ENCODE peak calls at places on chromosomes 2 and 18, in five cellular contexts. One of them, this sample, is unnamed. For H3K4me1, the result is how much of the 10 kb centered on the place peaks cover.

GRCh38 chr2:213664817-213665216 is 380.6 kb downstream of the SPAG16 start:
- DNase-seq in HepG2: no peak
- DNase-seq in H1: no peak
- DNase-seq in upper lobe of left lung: no peak
- DNase-seq in suprapubic skin: no peak
- DNase-seq in this sample: no peak

GRCh38 chr2:226063704-226064390 is 664.3 kb downstream of the NYAP2 start:
- DNase-seq in H1: no peak
- DNase-seq in upper lobe of left lung: no peak
- DNase-seq in suprapubic skin: no peak
- DNase-seq in HepG2: no peak
- DNase-seq in this sample: no peak

GRCh38 chr2:11777066-11777782 is 30.8 kb downstream of the LPIN1 start:
- DNase-seq in HepG2: no peak
- DNase-seq in H1: no peak
- DNase-seq in upper lobe of left lung: no peak
- DNase-seq in suprapubic skin: no peak
- DNase-seq in this sample: no peak

GRCh38 chr2:157223624-157224205 is 33.8 kb upstream of the GALNT5 start:
- DNase-seq in upper lobe of left lung: no peak
- DNase-seq in HepG2: no peak
- DNase-seq in suprapubic skin: no peak
- DNase-seq in H1: no peak
- DNase-seq in this sample: no peak

GRCh38 chr2:101972621-101973434 is 18.9 kb upstream of the IL1R2 start:
- DNase-seq in HepG2: no peak
- DNase-seq in H1: no peak
- DNase-seq in suprapubic skin: no peak
- DNase-seq in upper lobe of left lung: no peak
- DNase-seq in this sample: no peak

GRCh38 chr2:184611221-184612085 is 13.1 kb downstream of the ZNF804A start:
- DNase-seq in HepG2: no peak
- DNase-seq in suprapubic skin: no peak
- DNase-seq in H1: no peak
- DNase-seq in upper lobe of left lung: no peak
- DNase-seq in this sample: no peak

GRCh38 chr18:44898536-44898935 is 217.8 kb downstream of the SETBP1 start:
- DNase-seq in suprapubic skin: no peak
- DNase-seq in H1: no peak
- DNase-seq in upper lobe of left lung: no peak
- DNase-seq in HepG2: no peak
- DNase-seq in this sample: no peak

GRCh38 chr18:42274488-42275137 is 319.6 kb downstream of the PIK3C3 start:
- DNase-seq in suprapubic skin: no peak
- DNase-seq in upper lobe of left lung: no peak
- DNase-seq in HepG2: peak
- DNase-seq in H1: no peak
- DNase-seq in this sample: no peak

GRCh38 chr18:38006541-38006940 is 440.9 kb upstream of the CELF4 start:
- DNase-seq in suprapubic skin: no peak
- DNase-seq in HepG2: no peak
- DNase-seq in upper lobe of left lung: no peak
- DNase-seq in H1: no peak
- DNase-seq in this sample: no peak

GRCh38 chr2:219469186-219469724 is 29.4 kb upstream of the GMPPA start:
- DNase-seq in upper lobe of left lung: no peak
- DNase-seq in H1: no peak
- DNase-seq in suprapubic skin: no peak
- DNase-seq in HepG2: peak
- DNase-seq in this sample: no peak

GRCh38 chr2:172102858-172103359 is at the start of gene DLX2:
- DNase-seq in H1: peak
- DNase-seq in suprapubic skin: no peak
- DNase-seq in upper lobe of left lung: peak
- DNase-seq in HepG2: peak
- DNase-seq in this sample: peak

GRCh38 chr2:68907232-68907922 is 36.2 kb upstream of the BMP10 start:
- DNase-seq in suprapubic skin: no peak
- DNase-seq in HepG2: no peak
- DNase-seq in upper lobe of left lung: no peak
- DNase-seq in H1: no peak
- DNase-seq in this sample: no peak

GRCh38 chr2:226607379-226607778 is 192.2 kb downstream of the IRS1 start:
- DNase-seq in H1: no peak
- DNase-seq in HepG2: no peak
- DNase-seq in suprapubic skin: no peak
- DNase-seq in upper lobe of left lung: no peak
- DNase-seq in this sample: no peak

GRCh38 chr2:54945401-54946219 is 104.6 kb downstream of the RTN4 start:
- DNase-seq in suprapubic skin: peak
- DNase-seq in HepG2: peak
- DNase-seq in upper lobe of left lung: peak
- DNase-seq in H1: no peak
- DNase-seq in this sample: no peak

GRCh38 chr2:71789556-71790219 is 336.3 kb downstream of the DYSF start:
- DNase-seq in upper lobe of left lung: no peak
- DNase-seq in suprapubic skin: peak
- DNase-seq in H1: no peak
- DNase-seq in HepG2: no peak
- DNase-seq in this sample: no peak

GRCh38 chr2:54897420-54898310 is 152.6 kb downstream of the RTN4 start:
- DNase-seq in upper lobe of left lung: no peak
- DNase-seq in suprapubic skin: no peak
- DNase-seq in HepG2: no peak
- DNase-seq in H1: no peak
- DNase-seq in this sample: no peak

DNA sequence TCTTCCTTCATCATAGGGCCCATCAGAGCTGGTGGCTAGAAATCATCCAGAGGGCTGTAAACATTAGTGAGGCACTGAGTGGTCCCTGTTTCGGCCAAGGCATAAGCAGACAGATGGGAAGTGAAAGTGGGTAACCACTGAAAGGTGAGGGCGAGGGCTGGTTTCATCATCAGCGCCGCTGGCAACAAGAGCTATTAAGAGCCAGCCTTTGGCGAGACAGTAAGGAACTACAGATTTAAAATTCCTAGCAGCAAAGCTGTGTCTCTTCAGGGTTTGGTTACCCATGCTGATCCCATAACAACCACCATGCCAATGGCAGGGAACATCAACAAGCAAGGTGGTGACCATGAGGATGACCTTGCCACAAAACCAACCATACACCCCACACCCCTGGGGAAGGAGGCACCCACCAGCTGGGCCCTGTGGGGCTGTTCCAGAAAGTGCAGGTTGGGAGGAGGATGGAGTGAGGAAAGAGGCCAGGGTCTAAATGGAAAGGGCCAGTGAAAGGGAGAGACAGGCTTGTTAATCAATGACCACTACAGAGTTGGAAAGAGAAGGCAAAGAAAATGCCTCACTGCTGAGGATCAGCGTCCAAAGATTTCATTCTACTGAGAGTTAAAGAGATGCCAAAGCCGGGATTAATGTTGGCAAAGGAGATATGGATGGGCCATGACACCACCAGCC is 9.0 kb upstream of the SLC20A1 start:
- DNase-seq in H1: no peak
- DNase-seq in upper lobe of left lung: peak
- DNase-seq in HepG2: no peak
- DNase-seq in suprapubic skin: peak
- DNase-seq in this sample: peak
- H3K4me1 ChIP-seq in H1: under half
- H3K4me1 ChIP-seq in upper lobe of left lung: under half
- H3K4me1 ChIP-seq in HepG2: half or more
- H3K4me1 ChIP-seq in suprapubic skin: under half
- H3K4me1 ChIP-seq in this sample: under half

DNA sequence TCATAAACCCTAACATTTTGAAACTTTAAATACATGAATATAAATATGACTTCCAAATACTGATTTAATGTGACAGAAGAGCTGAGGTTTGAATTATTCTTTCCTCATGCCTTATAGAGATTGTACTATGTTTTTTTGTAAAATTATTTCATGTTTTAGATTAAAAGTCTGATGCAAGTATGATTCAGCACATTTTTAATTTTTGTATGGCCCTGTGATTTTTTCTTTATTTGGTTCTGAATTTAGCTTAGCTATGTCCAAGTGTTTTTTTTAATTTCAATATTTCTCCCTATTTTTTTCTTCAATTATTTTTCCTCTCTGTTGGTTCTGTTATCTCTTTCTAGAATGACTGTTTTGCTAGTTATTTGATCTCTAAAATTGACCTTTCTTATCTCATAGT is 552.1 kb downstream of the XIRP2 start:
- DNase-seq in HepG2: no peak
- DNase-seq in upper lobe of left lung: no peak
- DNase-seq in H1: no peak
- DNase-seq in suprapubic skin: no peak
- DNase-seq in this sample: no peak
- TF ChIP-seq EP300 in HepG2: no peak
- TF ChIP-seq EP300 in upper lobe of left lung: no peak
- TF ChIP-seq EP300 in H1: no peak
- TF ChIP-seq EP300 in suprapubic skin: no peak
- TF ChIP-seq EP300 in this sample: no peak

GRCh38 chr2:217937446-217937845 is 65.3 kb downstream of the TNS1 start:
- DNase-seq in HepG2: no peak
- DNase-seq in H1: no peak
- DNase-seq in suprapubic skin: no peak
- DNase-seq in upper lobe of left lung: no peak
- DNase-seq in this sample: no peak
- H3K4me1 ChIP-seq in HepG2: half or more
- H3K4me1 ChIP-seq in H1: under half
- H3K4me1 ChIP-seq in suprapubic skin: half or more
- H3K4me1 ChIP-seq in upper lobe of left lung: half or more
- H3K4me1 ChIP-seq in this sample: half or more

DNA sequence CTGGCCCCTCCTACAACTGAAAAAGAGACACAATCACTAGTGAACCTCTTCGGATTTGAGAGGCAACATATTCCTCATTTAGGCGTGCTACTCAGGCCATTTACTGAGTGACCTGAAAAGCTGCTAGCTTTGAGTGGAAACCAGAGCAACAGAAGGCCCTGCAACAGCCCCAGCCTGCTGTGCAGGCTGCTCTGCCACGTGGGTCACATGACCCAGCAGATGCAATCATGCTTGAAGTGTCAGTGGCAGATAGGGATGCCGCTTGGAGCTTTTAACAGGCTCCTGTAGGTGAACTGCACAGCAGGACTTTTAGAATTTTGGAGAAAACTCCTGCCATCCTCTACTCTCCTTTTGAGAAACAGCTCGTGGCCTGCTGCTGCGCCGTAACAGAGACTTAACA is 578.6 kb upstream of the RAB6C start:
- DNase-seq in upper lobe of left lung: no peak
- DNase-seq in H1: no peak
- DNase-seq in HepG2: no peak
- DNase-seq in suprapubic skin: no peak
- DNase-seq in this sample: no peak
- TF ChIP-seq EP300 in upper lobe of left lung: no peak
- TF ChIP-seq EP300 in H1: no peak
- TF ChIP-seq EP300 in HepG2: no peak
- TF ChIP-seq EP300 in suprapubic skin: no peak
- TF ChIP-seq EP300 in this sample: no peak